ENCODE peak calls at places on chromosomes 7 and 10, in nine cellular contexts. One of them, this sample, is unnamed.

GRCh38 chr10:71077143-71077581 is 135.2 kb upstream of the UNC5B start:
- DNase-seq in fibroblast of the aortic adventitia: no peak
- DNase-seq in HFFc6: no peak
- DNase-seq in glutamatergic neuron: no peak
- DNase-seq in stomach: peak; percentile 14
- DNase-seq in Panc1: no peak
- DNase-seq in mucosa of descending colon: no peak
- DNase-seq in brain microvascular endothelial cell: no peak
- DNase-seq in left lung: peak; percentile 57
- DNase-seq in this sample: peak; percentile 4

GRCh38 chr7:27641576-27642230 is 21.0 kb downstream of the HIBADH start:
- DNase-seq in fibroblast of the aortic adventitia: peak; percentile 28
- DNase-seq in HFFc6: no peak
- DNase-seq in glutamatergic neuron: no peak
- DNase-seq in stomach: no peak
- DNase-seq in Panc1: no peak
- DNase-seq in mucosa of descending colon: no peak
- DNase-seq in brain microvascular endothelial cell: peak; percentile 16
- DNase-seq in left lung: no peak
- DNase-seq in this sample: no peak

GRCh38 chr10:4617626-4618025 is 208.4 kb upstream of the AKR1E2 start:
- DNase-seq in fibroblast of the aortic adventitia: no peak
- DNase-seq in HFFc6: no peak
- DNase-seq in glutamatergic neuron: no peak
- DNase-seq in stomach: no peak
- DNase-seq in Panc1: no peak
- DNase-seq in mucosa of descending colon: no peak
- DNase-seq in brain microvascular endothelial cell: no peak
- DNase-seq in left lung: no peak
- DNase-seq in this sample: no peak

GRCh38 chr10:3924344-3924743 is 139.3 kb upstream of the KLF6 start:
- DNase-seq in fibroblast of the aortic adventitia: peak; percentile 58
- DNase-seq in HFFc6: peak; percentile 88
- DNase-seq in glutamatergic neuron: no peak
- DNase-seq in stomach: no peak
- DNase-seq in Panc1: no peak
- DNase-seq in mucosa of descending colon: no peak
- DNase-seq in brain microvascular endothelial cell: peak; percentile 93
- DNase-seq in left lung: no peak
- DNase-seq in this sample: no peak

GRCh38 chr10:104317195-104318095 is 20.8 kb downstream of the ITPRIP start:
- DNase-seq in fibroblast of the aortic adventitia: peak; percentile 90
- DNase-seq in HFFc6: no peak
- DNase-seq in glutamatergic neuron: no peak
- DNase-seq in stomach: no peak
- DNase-seq in Panc1: no peak
- DNase-seq in mucosa of descending colon: no peak
- DNase-seq in brain microvascular endothelial cell: peak; percentile 65
- DNase-seq in left lung: no peak
- DNase-seq in this sample: no peak

GRCh38 chr7:109699661-109700060 is 1130.0 kb downstream of the DNAJB9 start:
- DNase-seq in fibroblast of the aortic adventitia: no peak
- DNase-seq in HFFc6: no peak
- DNase-seq in glutamatergic neuron: no peak
- DNase-seq in stomach: no peak
- DNase-seq in Panc1: no peak
- DNase-seq in mucosa of descending colon: no peak
- DNase-seq in brain microvascular endothelial cell: no peak
- DNase-seq in left lung: no peak
- DNase-seq in this sample: no peak

GRCh38 chr7:32462451-32462850 is 27.7 kb downstream of the LSM5 start:
- DNase-seq in fibroblast of the aortic adventitia: no peak
- DNase-seq in HFFc6: no peak
- DNase-seq in glutamatergic neuron: no peak
- DNase-seq in stomach: no peak
- DNase-seq in Panc1: no peak
- DNase-seq in mucosa of descending colon: peak; percentile 2
- DNase-seq in brain microvascular endothelial cell: no peak
- DNase-seq in left lung: no peak
- DNase-seq in this sample: no peak

GRCh38 chr7:40133561-40134427 is 628 bp downstream of the MPLKIP start:
- DNase-seq in fibroblast of the aortic adventitia: peak; percentile 29
- DNase-seq in HFFc6: peak; percentile 8
- DNase-seq in glutamatergic neuron: peak; percentile 64
- DNase-seq in stomach: no peak
- DNase-seq in Panc1: no peak
- DNase-seq in mucosa of descending colon: peak; percentile 32
- DNase-seq in brain microvascular endothelial cell: peak; percentile 6
- DNase-seq in left lung: no peak
- DNase-seq in this sample: no peak

GRCh38 chr10:123561145-123561448 is 105.1 kb upstream of the GPR26 start:
- DNase-seq in fibroblast of the aortic adventitia: no peak
- DNase-seq in HFFc6: no peak
- DNase-seq in glutamatergic neuron: no peak
- DNase-seq in stomach: no peak
- DNase-seq in Panc1: no peak
- DNase-seq in mucosa of descending colon: no peak
- DNase-seq in brain microvascular endothelial cell: no peak
- DNase-seq in left lung: no peak
- DNase-seq in this sample: no peak

GRCh38 chr10:88833722-88834121 is 17.9 kb downstream of the ANKRD22 start:
- DNase-seq in fibroblast of the aortic adventitia: no peak
- DNase-seq in HFFc6: no peak
- DNase-seq in glutamatergic neuron: no peak
- DNase-seq in stomach: no peak
- DNase-seq in Panc1: no peak
- DNase-seq in mucosa of descending colon: no peak
- DNase-seq in brain microvascular endothelial cell: no peak
- DNase-seq in left lung: no peak
- DNase-seq in this sample: no peak

GRCh38 chr10:113094114-113094486 is 144.1 kb downstream of the TCF7L2 start:
- DNase-seq in fibroblast of the aortic adventitia: no peak
- DNase-seq in HFFc6: peak; percentile 38
- DNase-seq in glutamatergic neuron: no peak
- DNase-seq in stomach: no peak
- DNase-seq in Panc1: no peak
- DNase-seq in mucosa of descending colon: no peak
- DNase-seq in brain microvascular endothelial cell: no peak
- DNase-seq in left lung: no peak
- DNase-seq in this sample: no peak

GRCh38 chr10:132411561-132412253 is 14.7 kb downstream of the PWWP2B start:
- DNase-seq in fibroblast of the aortic adventitia: no peak
- DNase-seq in HFFc6: no peak
- DNase-seq in glutamatergic neuron: no peak
- DNase-seq in stomach: peak; percentile 69
- DNase-seq in Panc1: no peak
- DNase-seq in mucosa of descending colon: no peak
- DNase-seq in brain microvascular endothelial cell: no peak
- DNase-seq in left lung: peak; percentile 87
- DNase-seq in this sample: no peak

GRCh38 chr10:44973323-44974081 is 5.1 kb downstream of the DEPP1 start:
- DNase-seq in fibroblast of the aortic adventitia: no peak
- DNase-seq in HFFc6: no peak
- DNase-seq in glutamatergic neuron: peak; percentile 39
- DNase-seq in stomach: no peak
- DNase-seq in Panc1: no peak
- DNase-seq in mucosa of descending colon: no peak
- DNase-seq in brain microvascular endothelial cell: no peak
- DNase-seq in left lung: no peak
- DNase-seq in this sample: no peak

GRCh38 chr10:49023752-49024151 is 84.1 kb upstream of the LRRC18 start:
- DNase-seq in fibroblast of the aortic adventitia: peak; percentile 72
- DNase-seq in HFFc6: no peak
- DNase-seq in glutamatergic neuron: no peak
- DNase-seq in stomach: no peak
- DNase-seq in Panc1: no peak
- DNase-seq in mucosa of descending colon: no peak
- DNase-seq in brain microvascular endothelial cell: no peak
- DNase-seq in left lung: no peak
- DNase-seq in this sample: no peak

GRCh38 chr7:67422601-67423000 is 426.0 kb downstream of the TYW1 start:
- DNase-seq in fibroblast of the aortic adventitia: no peak
- DNase-seq in HFFc6: no peak
- DNase-seq in glutamatergic neuron: no peak
- DNase-seq in stomach: no peak
- DNase-seq in Panc1: no peak
- DNase-seq in mucosa of descending colon: no peak
- DNase-seq in brain microvascular endothelial cell: no peak
- DNase-seq in left lung: no peak
- DNase-seq in this sample: no peak

GRCh38 chr10:28878236-28878970 is 201.1 kb downstream of the BAMBI start:
- DNase-seq in fibroblast of the aortic adventitia: no peak
- DNase-seq in HFFc6: no peak
- DNase-seq in glutamatergic neuron: no peak
- DNase-seq in stomach: no peak
- DNase-seq in Panc1: no peak
- DNase-seq in mucosa of descending colon: no peak
- DNase-seq in brain microvascular endothelial cell: no peak
- DNase-seq in left lung: no peak
- DNase-seq in this sample: no peak

DNA sequence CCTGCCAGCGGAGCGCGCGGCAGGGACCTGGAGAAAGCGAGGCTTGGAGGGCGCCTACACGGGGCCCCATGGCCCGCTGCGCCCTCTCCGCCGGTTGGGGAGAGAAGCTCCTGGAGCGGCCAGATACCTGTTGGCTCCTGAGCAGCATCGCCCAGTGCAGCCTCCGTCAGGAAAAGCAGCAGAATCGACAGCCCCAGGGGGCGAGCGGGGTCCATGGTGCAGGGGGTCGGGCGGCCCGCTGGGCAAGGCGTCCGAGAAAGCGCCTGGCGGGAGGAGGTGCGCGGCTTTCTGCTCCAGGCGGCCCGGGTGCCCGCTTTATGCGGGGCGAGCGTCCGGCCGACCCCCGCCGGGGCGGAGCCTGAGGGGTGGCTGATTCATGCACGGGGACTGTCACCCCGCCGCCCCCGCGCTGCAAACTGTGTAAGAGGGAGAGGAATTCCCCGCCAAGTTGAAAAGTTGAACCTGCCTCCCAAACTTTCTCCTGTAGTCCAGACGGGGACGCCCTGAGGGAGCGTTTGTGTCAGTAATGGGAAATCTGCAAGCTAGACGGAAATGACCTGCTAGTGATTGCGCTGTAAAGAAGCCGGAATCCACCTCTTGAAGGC is at the start of gene TFPI2:
- DNase-seq in fibroblast of the aortic adventitia: peak; percentile 70
- DNase-seq in HFFc6: peak; percentile 23
- DNase-seq in glutamatergic neuron: peak; percentile 43
- DNase-seq in stomach: no peak
- DNase-seq in Panc1: no peak
- DNase-seq in mucosa of descending colon: peak; percentile 9
- DNase-seq in brain microvascular endothelial cell: peak; percentile 93
- DNase-seq in left lung: peak; percentile 81
- DNase-seq in this sample: peak; percentile 24
- TF ChIP-seq CTCF in fibroblast of the aortic adventitia: peak; percentile 20
- TF ChIP-seq CTCF in HFFc6: no peak
- TF ChIP-seq CTCF in glutamatergic neuron: no peak
- TF ChIP-seq CTCF in stomach: no peak
- TF ChIP-seq CTCF in Panc1: peak; percentile 16
- TF ChIP-seq CTCF in mucosa of descending colon: no peak
- TF ChIP-seq CTCF in brain microvascular endothelial cell: no peak
- TF ChIP-seq CTCF in left lung: no peak
- TF ChIP-seq CTCF in this sample: no peak

GRCh38 chr7:31175672-31176071 is 123.6 kb downstream of the ADCYAP1R1 start:
- DNase-seq in fibroblast of the aortic adventitia: no peak
- DNase-seq in HFFc6: no peak
- DNase-seq in glutamatergic neuron: no peak
- DNase-seq in stomach: no peak
- DNase-seq in Panc1: no peak
- DNase-seq in mucosa of descending colon: no peak
- DNase-seq in brain microvascular endothelial cell: no peak
- DNase-seq in left lung: no peak
- DNase-seq in this sample: no peak
- TF ChIP-seq CTCF in fibroblast of the aortic adventitia: no peak
- TF ChIP-seq CTCF in HFFc6: no peak
- TF ChIP-seq CTCF in glutamatergic neuron: peak; percentile 34
- TF ChIP-seq CTCF in stomach: no peak
- TF ChIP-seq CTCF in Panc1: peak; percentile 49
- TF ChIP-seq CTCF in mucosa of descending colon: no peak
- TF ChIP-seq CTCF in brain microvascular endothelial cell: peak; percentile 2
- TF ChIP-seq CTCF in left lung: no peak
- TF ChIP-seq CTCF in this sample: no peak

GRCh38 chr7:127938588-127938987 is 92.6 kb downstream of the LRRC4 start:
- DNase-seq in fibroblast of the aortic adventitia: peak; percentile 83
- DNase-seq in HFFc6: peak; percentile 86
- DNase-seq in glutamatergic neuron: no peak
- DNase-seq in stomach: no peak
- DNase-seq in Panc1: peak; percentile 25
- DNase-seq in mucosa of descending colon: no peak
- DNase-seq in brain microvascular endothelial cell: peak; percentile 85
- DNase-seq in left lung: no peak
- DNase-seq in this sample: no peak
- TF ChIP-seq CTCF in fibroblast of the aortic adventitia: no peak
- TF ChIP-seq CTCF in HFFc6: peak; percentile 49
- TF ChIP-seq CTCF in glutamatergic neuron: no peak
- TF ChIP-seq CTCF in stomach: no peak
- TF ChIP-seq CTCF in Panc1: no peak
- TF ChIP-seq CTCF in mucosa of descending colon: no peak
- TF ChIP-seq CTCF in brain microvascular endothelial cell: peak; percentile 7
- TF ChIP-seq CTCF in left lung: no peak
- TF ChIP-seq CTCF in this sample: no peak

GRCh38 chr10:110358869-110359629 is 54.3 kb upstream of the SMNDC1 start:
- DNase-seq in fibroblast of the aortic adventitia: peak; percentile 52
- DNase-seq in HFFc6: peak; percentile 9
- DNase-seq in glutamatergic neuron: no peak
- DNase-seq in stomach: peak; percentile 80
- DNase-seq in Panc1: no peak
- DNase-seq in mucosa of descending colon: no peak
- DNase-seq in brain microvascular endothelial cell: no peak
- DNase-seq in left lung: no peak
- DNase-seq in this sample: no peak
- TF ChIP-seq CTCF in fibroblast of the aortic adventitia: peak; percentile 7
- TF ChIP-seq CTCF in HFFc6: no peak
- TF ChIP-seq CTCF in glutamatergic neuron: no peak
- TF ChIP-seq CTCF in stomach: no peak
- TF ChIP-seq CTCF in Panc1: no peak
- TF ChIP-seq CTCF in mucosa of descending colon: no peak
- TF ChIP-seq CTCF in brain microvascular endothelial cell: no peak
- TF ChIP-seq CTCF in left lung: no peak
- TF ChIP-seq CTCF in this sample: no peak

GRCh38 chr7:153397906-153398305 is 638.4 kb downstream of the ACTR3B start:
- DNase-seq in fibroblast of the aortic adventitia: no peak
- DNase-seq in HFFc6: no peak
- DNase-seq in glutamatergic neuron: no peak
- DNase-seq in stomach: no peak
- DNase-seq in Panc1: no peak
- DNase-seq in mucosa of descending colon: no peak
- DNase-seq in brain microvascular endothelial cell: no peak
- DNase-seq in left lung: no peak
- DNase-seq in this sample: no peak
- TF ChIP-seq CTCF in fibroblast of the aortic adventitia: no peak
- TF ChIP-seq CTCF in HFFc6: no peak
- TF ChIP-seq CTCF in glutamatergic neuron: no peak
- TF ChIP-seq CTCF in stomach: no peak
- TF ChIP-seq CTCF in Panc1: no peak
- TF ChIP-seq CTCF in mucosa of descending colon: no peak
- TF ChIP-seq CTCF in brain microvascular endothelial cell: no peak
- TF ChIP-seq CTCF in left lung: no peak
- TF ChIP-seq CTCF in this sample: no peak

GRCh38 chr7:4709187-4709586 is 27.1 kb downstream of the FOXK1 start:
- DNase-seq in fibroblast of the aortic adventitia: no peak
- DNase-seq in HFFc6: no peak
- DNase-seq in glutamatergic neuron: peak; percentile 63
- DNase-seq in stomach: no peak
- DNase-seq in Panc1: no peak
- DNase-seq in mucosa of descending colon: no peak
- DNase-seq in brain microvascular endothelial cell: no peak
- DNase-seq in left lung: peak; percentile 61
- DNase-seq in this sample: no peak
- TF ChIP-seq CTCF in fibroblast of the aortic adventitia: no peak
- TF ChIP-seq CTCF in HFFc6: no peak
- TF ChIP-seq CTCF in glutamatergic neuron: peak; percentile 38
- TF ChIP-seq CTCF in stomach: no peak
- TF ChIP-seq CTCF in Panc1: no peak
- TF ChIP-seq CTCF in mucosa of descending colon: no peak
- TF ChIP-seq CTCF in brain microvascular endothelial cell: peak; percentile 23
- TF ChIP-seq CTCF in left lung: no peak
- TF ChIP-seq CTCF in this sample: no peak